ENCODE peak calls at places on chromosomes 7 and 10, in seven cellular contexts. J is right lobe of liver, N is neural progenitor cell, Z is neuronal stem cell, H is HAP-1, I is heart left ventricle, S is prostate gland. F is an unnamed sample.

GRCh38 chr7:3003936-3004335 is 39.7 kb downstream of the CARD11 start:
- DNase-seq in J (no peak), N (no peak), Z (no peak), H (no peak), I (no peak), S (no peak), F (peak; percentile 51)

GRCh38 chr10:451021-451471 is 238.4 kb downstream of the DIP2C start:
- DNase-seq in J (no peak), N (no peak), Z (no peak), H (no peak), I (no peak), S (no peak), F (no peak)

GRCh38 chr7:115252461-115252860 is 330.6 kb downstream of the MDFIC start:
- DNase-seq in J (no peak), N (no peak), Z (no peak), H (no peak), I (no peak), S (no peak), F (no peak)

GRCh38 chr7:138247568-138248328 is 171.5 kb downstream of the AKR1D1 start:
- DNase-seq in J (no peak), N (peak; percentile 33), Z (no peak), H (peak; percentile 52), I (no peak), S (no peak), F (no peak)

GRCh38 chr10:92837462-92837861 is 10.9 kb upstream of the EXOC6 start:
- DNase-seq in J (no peak), N (no peak), Z (no peak), H (no peak), I (no peak), S (no peak), F (no peak)

GRCh38 chr7:39085590-39086049 is 107.9 kb downstream of the POU6F2 start:
- DNase-seq in J (no peak), N (peak; percentile 77), Z (peak; percentile 62), H (peak; percentile 81), I (no peak), S (no peak), F (no peak)

GRCh38 chr7:157080111-157080730 is 58.5 kb upstream of the UBE3C start:
- DNase-seq in J (no peak), N (no peak), Z (no peak), H (no peak), I (no peak), S (no peak), F (no peak)

GRCh38 chr10:55091691-55092328 is 290.8 kb upstream of the PCDH15 start:
- DNase-seq in J (no peak), N (peak; percentile 22), Z (no peak), H (no peak), I (no peak), S (no peak), F (no peak)

GRCh38 chr10:86716466-86716865 is 40.0 kb upstream of the BMPR1A start:
- DNase-seq in J (no peak), N (no peak), Z (no peak), H (no peak), I (no peak), S (no peak), F (no peak)

GRCh38 chr7:129434846-129435318 is 650 bp downstream of the STRIP2 start:
- DNase-seq in J (no peak), N (peak; percentile 70), Z (no peak), H (peak; percentile 44), I (no peak), S (no peak), F (no peak)

DNA sequence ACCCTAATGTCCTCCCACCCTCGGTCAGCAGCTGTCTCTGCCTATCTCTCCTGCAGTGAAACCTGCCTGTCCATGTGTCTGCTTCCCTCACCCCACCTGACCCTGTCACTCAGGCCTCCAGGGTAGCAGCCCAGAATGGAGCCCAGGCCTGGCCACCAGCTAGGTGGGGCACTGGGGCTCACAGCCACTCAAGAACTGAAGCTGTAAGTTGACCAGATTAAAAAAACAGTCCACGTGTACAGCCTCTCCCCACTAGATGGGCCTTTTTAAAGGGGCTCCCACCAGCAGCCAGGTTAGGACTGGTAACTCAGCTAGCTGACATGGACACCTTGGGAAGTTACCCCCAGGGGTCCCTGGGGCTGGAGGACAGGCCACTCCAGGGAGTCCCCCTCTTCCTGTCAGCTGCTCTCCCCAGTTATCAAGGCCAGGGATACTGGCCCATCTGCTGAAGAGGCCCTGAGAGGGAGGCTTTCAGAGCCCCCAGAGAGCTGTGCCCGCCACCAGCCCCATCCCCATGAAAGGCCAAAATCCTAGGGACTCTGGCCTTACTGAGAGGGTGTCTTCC is 1.4 kb downstream of the SMARCD3 start:
- DNase-seq in J (no peak), N (no peak), Z (no peak), H (no peak), I (no peak), S (no peak), F (no peak)
- H3K4me1 ChIP-seq in J (peaks cover 25% of the 10 kb centered on the region), N (peaks cover 64% of the 10 kb centered on the region), Z (peaks cover 47% of the 10 kb centered on the region), H (peaks cover 50% of the 10 kb centered on the region), I (peaks cover 48% of the 10 kb centered on the region), S (no peaks in the 10 kb centered on the region), F (peaks cover 45% of the 10 kb centered on the region)

GRCh38 chr7:105268511-105269392 is 120.0 kb downstream of the SRPK2 start:
- DNase-seq in J (no peak), N (no peak), Z (no peak), H (peak; percentile 33), I (peak; percentile 15), S (peak; percentile 30), F (no peak)

GRCh38 chr7:105267244-105267643 is 121.5 kb downstream of the SRPK2 start:
- DNase-seq in J (no peak), N (no peak), Z (no peak), H (no peak), I (no peak), S (no peak), F (no peak)

GRCh38 chr7:105270117-105270516 is 118.6 kb downstream of the SRPK2 start:
- DNase-seq in J (no peak), N (no peak), Z (no peak), H (peak; percentile 17), I (no peak), S (no peak), F (no peak)

GRCh38 chr7:105269397-105269796 is 119.3 kb downstream of the SRPK2 start:
- DNase-seq in J (no peak), N (no peak), Z (no peak), H (no peak), I (no peak), S (no peak), F (no peak)

GRCh38 chr7:105268056-105268455 is 120.7 kb downstream of the SRPK2 start:
- DNase-seq in J (no peak), N (no peak), Z (no peak), H (no peak), I (no peak), S (no peak), F (no peak)
- H3K4me3 ChIP-seq in J (peak overlapping the region; percentile 18), N (no peak overlapping the region), Z (peak overlapping the region; percentile 55), H (no peak overlapping the region), I (peak overlapping the region; percentile 46), S (peak overlapping the region; percentile 18), F (peak overlapping the region; percentile 56)

GRCh38 chr7:22647451-22648257 is 79.3 kb upstream of the IL6 start:
- DNase-seq in J (no peak), N (no peak), Z (no peak), H (no peak), I (no peak), S (no peak), F (no peak)

GRCh38 chr7:22651036-22651435 is 76.0 kb upstream of the IL6 start:
- DNase-seq in J (no peak), N (no peak), Z (no peak), H (no peak), I (no peak), S (no peak), F (no peak)

GRCh38 chr7:22651534-22652243 is 75.3 kb upstream of the IL6 start:
- DNase-seq in J (no peak), N (no peak), Z (no peak), H (no peak), I (no peak), S (no peak), F (no peak)

GRCh38 chr7:22645418-22646181 is 81.4 kb upstream of the IL6 start:
- DNase-seq in J (no peak), N (no peak), Z (no peak), H (no peak), I (no peak), S (no peak), F (no peak)

DNA sequence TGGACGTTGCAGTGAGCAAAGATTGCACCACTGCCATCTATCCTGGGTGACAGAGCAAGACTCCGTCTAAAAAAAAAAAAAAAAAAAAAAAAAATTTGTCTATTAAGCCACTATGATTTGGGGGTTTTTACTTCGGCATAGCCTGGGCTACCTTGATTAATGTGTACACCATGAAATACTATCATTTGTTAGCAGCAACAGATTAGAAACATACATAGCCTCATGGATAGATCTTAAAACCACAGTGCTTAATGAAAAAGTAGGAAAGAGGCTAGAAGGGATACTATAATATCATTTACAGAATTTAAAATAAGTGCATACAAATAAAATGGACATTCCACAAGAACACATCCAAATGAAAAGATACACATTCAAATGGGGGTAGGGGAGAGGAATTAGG is 77.3 kb upstream of the IL6 start:
- DNase-seq in J (no peak), N (no peak), Z (no peak), H (no peak), I (no peak), S (no peak), F (no peak)
- H3K4me1 ChIP-seq in J (no peaks in the 10 kb centered on the region), N (peaks cover 6% of the 10 kb centered on the region), Z (peaks cover 2% of the 10 kb centered on the region), H (no peaks in the 10 kb centered on the region), I (no peaks in the 10 kb centered on the region), S (no peaks in the 10 kb centered on the region), F (no peaks in the 10 kb centered on the region)

GRCh38 chr7:5279734-5280133 is 3.0 kb upstream of the SLC29A4 start:
- DNase-seq in J (no peak), N (no peak), Z (no peak), H (no peak), I (no peak), S (no peak), F (no peak)

GRCh38 chr7:5283421-5284303 is 919 bp downstream of the SLC29A4 start:
- DNase-seq in J (no peak), N (peak; percentile 47), Z (no peak), H (peak; percentile 55), I (no peak), S (no peak), F (no peak)

GRCh38 chr7:5284304-5285281 is 1.9 kb downstream of the SLC29A4 start:
- DNase-seq in J (peak; percentile 66), N (peak; percentile 88), Z (no peak), H (peak; percentile 84), I (no peak), S (no peak), F (peak; percentile 77)

GRCh38 chr7:5278781-5279180 is 4.0 kb upstream of the SLC29A4 start:
- DNase-seq in J (no peak), N (no peak), Z (no peak), H (no peak), I (no peak), S (no peak), F (no peak)

DNA sequence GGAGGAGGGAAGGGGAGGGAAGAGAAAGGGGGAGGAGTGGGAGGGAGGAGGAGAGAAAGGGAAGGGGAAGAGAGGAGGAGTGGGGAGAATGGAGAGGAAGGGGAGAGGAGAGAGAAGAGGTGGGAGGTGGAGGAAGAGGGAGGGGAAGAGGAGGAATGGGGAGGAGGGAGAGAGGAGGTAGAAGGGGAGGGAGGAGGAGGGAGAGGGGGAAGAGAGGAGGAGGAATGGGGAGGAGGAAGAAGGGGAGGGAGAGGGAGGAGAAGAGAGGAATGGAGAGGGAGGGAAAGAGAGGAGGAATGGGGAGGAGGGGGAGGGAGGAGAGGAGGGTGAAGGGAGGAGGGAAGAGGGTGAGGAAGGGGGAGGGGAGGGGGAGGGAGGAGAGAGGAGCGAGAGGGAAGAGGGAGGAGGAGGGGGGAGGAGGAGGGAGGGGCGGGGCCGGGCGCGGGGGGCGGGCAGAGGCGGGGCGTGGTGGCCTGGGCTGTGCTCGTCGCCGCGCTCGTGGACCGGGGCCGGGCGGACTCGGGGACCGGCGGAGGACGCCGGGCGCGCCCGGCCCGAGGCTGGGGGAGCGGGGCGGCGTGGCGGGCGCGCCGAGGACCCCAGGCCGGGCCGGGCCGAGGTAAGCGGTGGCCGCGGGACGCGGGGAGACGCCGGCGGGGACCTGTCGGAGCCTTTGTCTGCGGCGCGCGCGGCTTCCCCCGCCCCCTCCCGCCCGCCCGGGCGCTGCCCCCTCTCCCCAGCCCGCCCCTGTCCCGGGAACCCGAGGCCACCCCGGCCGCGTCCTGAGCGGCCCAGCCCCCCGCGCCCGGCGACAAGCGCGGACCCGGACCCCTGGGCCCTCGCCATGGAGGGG is at the start of gene SLC29A4:
- DNase-seq in J (peak; percentile 73), N (peak; percentile 62), Z (no peak), H (peak; percentile 71), I (peak; percentile 48), S (peak; percentile 21), F (peak; percentile 77)
- H3K4me3 ChIP-seq in J (peak within 1 kb of the TSS; percentile 39), N (peak within 1 kb of the TSS; percentile 67), Z (peak within 1 kb of the TSS; percentile 70), H (peak within 1 kb of the TSS; percentile 42), I (peak within 1 kb of the TSS; percentile 65), S (peak within 1 kb of the TSS; percentile 49), F (peak within 1 kb of the TSS; percentile 42)

F was measured in upper lobe of right lung.